ENCODE peak calls at places on chromosomes 12 and 14, in seven cellular contexts. One of them, this sample, is unnamed.

GRCh38 chr12:74021937-74022336 is 515.7 kb upstream of the ATXN7L3B start:
- DNase-seq in suprapubic skin: no peak
- DNase-seq in A549: peak; percentile 92
- DNase-seq in HCT116: peak; percentile 68
- DNase-seq in body of pancreas: peak; percentile 71
- DNase-seq in testis: peak; percentile 84
- DNase-seq in left ventricle myocardium inferior: peak; percentile 35
- DNase-seq in this sample: peak; percentile 24

GRCh38 chr12:104498211-104498801 is 41.6 kb downstream of the CHST11 start:
- DNase-seq in A549: no peak
- DNase-seq in HCT116: peak; percentile 16
- DNase-seq in body of pancreas: no peak
- DNase-seq in suprapubic skin: no peak
- DNase-seq in left ventricle myocardium inferior: no peak
- DNase-seq in testis: no peak
- DNase-seq in this sample: no peak

GRCh38 chr12:24047345-24047744 is 97.9 kb upstream of the SOX5 start:
- DNase-seq in testis: no peak
- DNase-seq in A549: no peak
- DNase-seq in suprapubic skin: no peak
- DNase-seq in HCT116: no peak
- DNase-seq in body of pancreas: no peak
- DNase-seq in left ventricle myocardium inferior: no peak
- DNase-seq in this sample: no peak

GRCh38 chr14:30558362-30558674 is 640 bp upstream of the G2E3 start:
- DNase-seq in testis: no peak
- DNase-seq in A549: no peak
- DNase-seq in body of pancreas: no peak
- DNase-seq in left ventricle myocardium inferior: no peak
- DNase-seq in HCT116: no peak
- DNase-seq in suprapubic skin: no peak
- DNase-seq in this sample: no peak

GRCh38 chr14:51093371-51094281 is 1.3 kb downstream of the TRIM9 start:
- DNase-seq in HCT116: no peak
- DNase-seq in left ventricle myocardium inferior: peak; percentile 23
- DNase-seq in suprapubic skin: no peak
- DNase-seq in body of pancreas: peak; percentile 52
- DNase-seq in A549: peak; percentile 74
- DNase-seq in testis: peak; percentile 58
- DNase-seq in this sample: peak; percentile 40

GRCh38 chr12:34398706-34399630 is 376.7 kb downstream of the ALG10 start:
- DNase-seq in A549: no peak
- DNase-seq in left ventricle myocardium inferior: peak; percentile 9
- DNase-seq in body of pancreas: peak; percentile 4
- DNase-seq in HCT116: no peak
- DNase-seq in suprapubic skin: peak; percentile 65
- DNase-seq in testis: peak; percentile 0
- DNase-seq in this sample: peak; percentile 10

GRCh38 chr14:101727611-101728010 is 33.9 kb upstream of the PPP2R5C start:
- DNase-seq in testis: no peak
- DNase-seq in HCT116: no peak
- DNase-seq in A549: no peak
- DNase-seq in left ventricle myocardium inferior: no peak
- DNase-seq in suprapubic skin: peak; percentile 37
- DNase-seq in body of pancreas: no peak
- DNase-seq in this sample: no peak

GRCh38 chr12:54429014-54429471 is 10.0 kb upstream of the ITGA5 start:
- DNase-seq in left ventricle myocardium inferior: no peak
- DNase-seq in suprapubic skin: no peak
- DNase-seq in testis: no peak
- DNase-seq in body of pancreas: no peak
- DNase-seq in HCT116: no peak
- DNase-seq in A549: no peak
- DNase-seq in this sample: no peak

GRCh38 chr12:16112626-16113560 is 164.6 kb downstream of the SLC15A5 start:
- DNase-seq in HCT116: no peak
- DNase-seq in A549: no peak
- DNase-seq in suprapubic skin: no peak
- DNase-seq in testis: no peak
- DNase-seq in left ventricle myocardium inferior: no peak
- DNase-seq in body of pancreas: no peak
- DNase-seq in this sample: no peak

GRCh38 chr14:28596336-28596735 is 170.3 kb upstream of the FOXG1 start:
- DNase-seq in suprapubic skin: no peak
- DNase-seq in left ventricle myocardium inferior: no peak
- DNase-seq in testis: no peak
- DNase-seq in A549: peak; percentile 13
- DNase-seq in body of pancreas: no peak
- DNase-seq in HCT116: no peak
- DNase-seq in this sample: no peak

GRCh38 chr12:120713861-120714482 is 3.7 kb downstream of the UNC119B start:
- DNase-seq in HCT116: peak; percentile 63
- DNase-seq in testis: peak; percentile 88
- DNase-seq in left ventricle myocardium inferior: no peak
- DNase-seq in A549: peak; percentile 85
- DNase-seq in body of pancreas: peak; percentile 75
- DNase-seq in suprapubic skin: no peak
- DNase-seq in this sample: peak; percentile 87

GRCh38 chr12:103504606-103505005 is 8.8 kb upstream of the C12orf42 start:
- DNase-seq in left ventricle myocardium inferior: no peak
- DNase-seq in testis: no peak
- DNase-seq in body of pancreas: no peak
- DNase-seq in A549: no peak
- DNase-seq in suprapubic skin: no peak
- DNase-seq in HCT116: no peak
- DNase-seq in this sample: no peak

GRCh38 chr12:132824053-132824452 is 4.6 kb downstream of the GOLGA3 start:
- DNase-seq in testis: no peak
- DNase-seq in A549: no peak
- DNase-seq in body of pancreas: no peak
- DNase-seq in suprapubic skin: no peak
- DNase-seq in left ventricle myocardium inferior: no peak
- DNase-seq in HCT116: no peak
- DNase-seq in this sample: no peak

GRCh38 chr12:5584776-5585560 is 153.1 kb downstream of the NTF3 start:
- DNase-seq in left ventricle myocardium inferior: no peak
- DNase-seq in body of pancreas: no peak
- DNase-seq in suprapubic skin: no peak
- DNase-seq in A549: no peak
- DNase-seq in testis: no peak
- DNase-seq in HCT116: no peak
- DNase-seq in this sample: no peak

GRCh38 chr12:124904306-124905098 is 9.9 kb downstream of the UBC start:
- DNase-seq in body of pancreas: peak; percentile 69
- DNase-seq in testis: peak; percentile 96
- DNase-seq in suprapubic skin: peak; percentile 94
- DNase-seq in A549: peak; percentile 94
- DNase-seq in left ventricle myocardium inferior: peak; percentile 83
- DNase-seq in HCT116: no peak
- DNase-seq in this sample: peak; percentile 86

GRCh38 chr14:53896773-53897172 is 59.9 kb downstream of the BMP4 start:
- DNase-seq in left ventricle myocardium inferior: no peak
- DNase-seq in suprapubic skin: no peak
- DNase-seq in testis: no peak
- DNase-seq in A549: no peak
- DNase-seq in HCT116: no peak
- DNase-seq in body of pancreas: no peak
- DNase-seq in this sample: no peak

GRCh38 chr12:26611598-26611997 is 221.4 kb downstream of the ITPR2 start:
- DNase-seq in A549: no peak
- DNase-seq in HCT116: no peak
- DNase-seq in testis: no peak
- DNase-seq in left ventricle myocardium inferior: no peak
- DNase-seq in body of pancreas: no peak
- DNase-seq in suprapubic skin: no peak
- DNase-seq in this sample: no peak

GRCh38 chr14:104224516-104225281 is 86.3 kb downstream of the KIF26A start:
- DNase-seq in suprapubic skin: no peak
- DNase-seq in testis: peak; percentile 41
- DNase-seq in HCT116: no peak
- DNase-seq in left ventricle myocardium inferior: no peak
- DNase-seq in A549: peak; percentile 15
- DNase-seq in body of pancreas: peak; percentile 34
- DNase-seq in this sample: peak; percentile 70

GRCh38 chr12:6228535-6229223 is 28.5 kb downstream of the CD9 start:
- DNase-seq in A549: no peak
- DNase-seq in body of pancreas: no peak
- DNase-seq in testis: no peak
- DNase-seq in left ventricle myocardium inferior: no peak
- DNase-seq in suprapubic skin: no peak
- DNase-seq in HCT116: no peak
- DNase-seq in this sample: peak; percentile 75

GRCh38 chr14:49612671-49613070 is 7.8 kb downstream of the RPL36AL start:
- DNase-seq in HCT116: no peak
- DNase-seq in left ventricle myocardium inferior: no peak
- DNase-seq in suprapubic skin: no peak
- DNase-seq in testis: no peak
- DNase-seq in A549: no peak
- DNase-seq in body of pancreas: no peak
- DNase-seq in this sample: no peak

DNA sequence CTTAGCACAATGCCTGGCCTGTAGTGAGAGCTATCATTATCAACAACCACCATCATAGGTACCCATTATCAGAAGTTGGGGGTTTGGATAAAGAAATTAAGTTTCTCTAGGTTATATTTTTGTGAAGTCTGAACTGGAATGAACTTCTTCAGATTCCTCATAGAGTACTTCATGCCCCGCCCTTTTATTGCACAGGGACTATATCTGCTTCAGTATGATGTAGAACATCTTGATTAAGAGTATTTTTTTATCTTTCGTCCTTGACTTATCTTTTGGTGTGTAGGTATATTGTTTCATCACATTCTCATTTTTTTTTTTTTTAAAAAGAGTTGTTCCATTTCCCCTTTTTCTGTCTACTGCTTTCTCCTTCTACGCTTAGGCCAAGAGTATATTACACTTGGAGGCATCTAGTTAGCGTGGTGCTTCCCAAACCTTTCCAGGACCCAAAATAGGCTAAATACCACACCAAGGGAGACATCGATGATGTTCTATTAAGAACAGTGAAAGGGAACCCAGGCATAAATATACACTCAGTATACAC is 467.5 kb downstream of the ZFP36L1 start:
- DNase-seq in A549: no peak
- DNase-seq in suprapubic skin: no peak
- DNase-seq in body of pancreas: no peak
- DNase-seq in HCT116: no peak
- DNase-seq in testis: no peak
- DNase-seq in left ventricle myocardium inferior: no peak
- DNase-seq in this sample: no peak
- H3K27ac ChIP-seq in A549: no peak overlapping the region
- H3K27ac ChIP-seq in suprapubic skin: no peak overlapping the region
- H3K27ac ChIP-seq in body of pancreas: no peak overlapping the region
- H3K27ac ChIP-seq in HCT116: no peak overlapping the region
- H3K27ac ChIP-seq in testis: no peak overlapping the region
- H3K27ac ChIP-seq in left ventricle myocardium inferior: no peak overlapping the region
- H3K27ac ChIP-seq in this sample: no peak overlapping the region

DNA sequence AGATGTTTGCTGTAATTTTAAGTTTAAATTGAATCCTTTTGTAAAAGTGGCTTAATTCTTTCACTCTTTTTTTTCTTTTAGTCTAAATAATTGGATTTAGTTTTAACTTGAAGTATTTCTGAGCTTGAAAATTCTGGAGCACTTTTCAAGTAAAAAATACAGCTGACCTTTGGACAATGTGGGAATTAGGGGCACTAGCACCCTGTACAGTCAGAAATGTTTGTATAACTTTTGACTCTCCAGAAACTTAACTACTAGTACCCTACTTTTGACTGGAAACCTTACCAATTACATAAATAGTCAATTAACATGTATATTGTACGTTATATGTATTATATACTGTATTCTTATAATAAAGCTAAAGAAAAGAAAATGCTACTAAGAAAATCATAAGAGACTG is 7.8 kb downstream of the KTN1 start:
- DNase-seq in suprapubic skin: no peak
- DNase-seq in body of pancreas: no peak
- DNase-seq in testis: no peak
- DNase-seq in HCT116: no peak
- DNase-seq in left ventricle myocardium inferior: no peak
- DNase-seq in A549: no peak
- DNase-seq in this sample: no peak
- H3K4me1 ChIP-seq in suprapubic skin: peaks cover 70% of the 10 kb centered on the region
- H3K4me1 ChIP-seq in body of pancreas: peaks cover 61% of the 10 kb centered on the region
- H3K4me1 ChIP-seq in testis: peaks cover 41% of the 10 kb centered on the region
- H3K4me1 ChIP-seq in HCT116: peaks cover 53% of the 10 kb centered on the region
- H3K4me1 ChIP-seq in left ventricle myocardium inferior: peaks cover 99% of the 10 kb centered on the region
- H3K4me1 ChIP-seq in A549: peaks cover 91% of the 10 kb centered on the region
- H3K4me1 ChIP-seq in this sample: peaks cover 11% of the 10 kb centered on the region

GRCh38 chr12:109189291-109189690 is 72.9 kb downstream of the ACACB start:
- DNase-seq in testis: no peak
- DNase-seq in left ventricle myocardium inferior: no peak
- DNase-seq in A549: no peak
- DNase-seq in HCT116: no peak
- DNase-seq in suprapubic skin: no peak
- DNase-seq in body of pancreas: no peak
- DNase-seq in this sample: no peak
- TF ChIP-seq CTCF in testis: no peak
- TF ChIP-seq CTCF in left ventricle myocardium inferior: no peak
- TF ChIP-seq CTCF in A549: no peak
- TF ChIP-seq CTCF in HCT116: no peak
- TF ChIP-seq CTCF in suprapubic skin: no peak
- TF ChIP-seq CTCF in body of pancreas: no peak
- TF ChIP-seq CTCF in this sample: no peak

GRCh38 chr14:52878469-52878868 is 72.4 kb downstream of the FERMT2 start:
- DNase-seq in body of pancreas: no peak
- DNase-seq in left ventricle myocardium inferior: no peak
- DNase-seq in HCT116: no peak
- DNase-seq in A549: no peak
- DNase-seq in suprapubic skin: no peak
- DNase-seq in testis: no peak
- DNase-seq in this sample: no peak

GRCh38 chr14:52882824-52883223 is 68.0 kb downstream of the FERMT2 start:
- DNase-seq in suprapubic skin: no peak
- DNase-seq in left ventricle myocardium inferior: no peak
- DNase-seq in body of pancreas: no peak
- DNase-seq in A549: no peak
- DNase-seq in testis: no peak
- DNase-seq in HCT116: no peak
- DNase-seq in this sample: no peak

GRCh38 chr14:52878946-52879345 is 71.9 kb downstream of the FERMT2 start:
- DNase-seq in body of pancreas: no peak
- DNase-seq in HCT116: no peak
- DNase-seq in testis: no peak
- DNase-seq in suprapubic skin: no peak
- DNase-seq in A549: no peak
- DNase-seq in left ventricle myocardium inferior: no peak
- DNase-seq in this sample: no peak

GRCh38 chr14:52877628-52878027 is 73.2 kb downstream of the FERMT2 start:
- DNase-seq in A549: no peak
- DNase-seq in testis: no peak
- DNase-seq in body of pancreas: no peak
- DNase-seq in suprapubic skin: no peak
- DNase-seq in HCT116: no peak
- DNase-seq in left ventricle myocardium inferior: no peak
- DNase-seq in this sample: no peak

DNA sequence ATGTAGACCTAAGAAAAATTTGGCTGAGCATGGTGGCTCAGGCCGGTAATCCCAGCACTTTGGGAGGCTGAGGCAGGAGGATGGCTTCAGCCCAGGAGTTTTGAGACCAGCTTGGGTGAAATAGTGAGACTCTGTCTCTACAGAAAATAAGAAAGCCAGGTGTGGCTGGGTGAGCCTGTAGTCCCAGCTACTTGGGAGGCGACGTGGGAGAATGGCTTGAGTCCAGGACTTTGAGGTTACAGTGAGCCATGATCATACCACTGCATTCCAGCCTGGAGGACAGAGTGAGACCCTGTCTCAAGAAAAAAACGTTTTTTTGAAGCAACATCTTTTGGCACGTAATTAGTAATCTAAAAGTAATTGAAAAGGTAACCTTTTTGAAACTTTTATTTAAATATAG is 70.9 kb downstream of the FERMT2 start:
- DNase-seq in testis: no peak
- DNase-seq in HCT116: no peak
- DNase-seq in body of pancreas: no peak
- DNase-seq in A549: no peak
- DNase-seq in suprapubic skin: no peak
- DNase-seq in left ventricle myocardium inferior: no peak
- DNase-seq in this sample: no peak
- H3K27ac ChIP-seq in testis: peak overlapping the region; percentile 22
- H3K27ac ChIP-seq in HCT116: no peak overlapping the region
- H3K27ac ChIP-seq in body of pancreas: no peak overlapping the region
- H3K27ac ChIP-seq in A549: peak overlapping the region; percentile 25
- H3K27ac ChIP-seq in suprapubic skin: no peak overlapping the region
- H3K27ac ChIP-seq in left ventricle myocardium inferior: peak overlapping the region; percentile 67
- H3K27ac ChIP-seq in this sample: no peak overlapping the region